ENCODE peak calls at places on chromosomes 11 and 22, in six cellular contexts. One of them, this sample, is unnamed.

GRCh38 chr11:60919956-60920355 is 4.3 kb upstream of the TMEM132A start:
- DNase-seq in progenitor cell of endocrine pancreas: no peak
- DNase-seq in testis: no peak
- DNase-seq in A549: no peak
- DNase-seq in OCI-LY7: no peak
- DNase-seq in lung: no peak
- DNase-seq in this sample: no peak

GRCh38 chr11:340539-341512 is 20.2 kb upstream of the IFITM3 start:
- DNase-seq in progenitor cell of endocrine pancreas: no peak
- DNase-seq in testis: no peak
- DNase-seq in A549: no peak
- DNase-seq in OCI-LY7: peak
- DNase-seq in lung: no peak
- DNase-seq in this sample: no peak

GRCh38 chr11:62574363-62575057 is 819 bp upstream of the EEF1G start:
- DNase-seq in progenitor cell of endocrine pancreas: no peak
- DNase-seq in testis: peak
- DNase-seq in A549: no peak
- DNase-seq in OCI-LY7: peak
- DNase-seq in lung: no peak
- DNase-seq in this sample: peak

GRCh38 chr11:85348945-85349344 is 278.2 kb downstream of the DLG2 start:
- DNase-seq in progenitor cell of endocrine pancreas: no peak
- DNase-seq in testis: no peak
- DNase-seq in A549: no peak
- DNase-seq in OCI-LY7: no peak
- DNase-seq in lung: no peak
- DNase-seq in this sample: no peak

GRCh38 chr22:19291218-19291579 is 320 bp downstream of the CLTCL1 start:
- DNase-seq in progenitor cell of endocrine pancreas: peak
- DNase-seq in testis: peak
- DNase-seq in A549: no peak
- DNase-seq in OCI-LY7: no peak
- DNase-seq in lung: no peak
- DNase-seq in this sample: no peak

GRCh38 chr11:46305295-46305694 is 27.8 kb downstream of the CREB3L1 start:
- DNase-seq in progenitor cell of endocrine pancreas: no peak
- DNase-seq in testis: no peak
- DNase-seq in A549: no peak
- DNase-seq in OCI-LY7: peak
- DNase-seq in lung: no peak
- DNase-seq in this sample: no peak

GRCh38 chr22:25629613-25630012 is 65.1 kb downstream of the GRK3 start:
- DNase-seq in progenitor cell of endocrine pancreas: no peak
- DNase-seq in testis: no peak
- DNase-seq in A549: no peak
- DNase-seq in OCI-LY7: no peak
- DNase-seq in lung: no peak
- DNase-seq in this sample: no peak

GRCh38 chr22:28711820-28712777 is 29.5 kb downstream of the CHEK2 start:
- DNase-seq in progenitor cell of endocrine pancreas: no peak
- DNase-seq in testis: no peak
- DNase-seq in A549: peak
- DNase-seq in OCI-LY7: no peak
- DNase-seq in lung: no peak
- DNase-seq in this sample: no peak

GRCh38 chr11:108135845-108136599 is 14.7 kb downstream of the ACAT1 start:
- DNase-seq in progenitor cell of endocrine pancreas: no peak
- DNase-seq in testis: no peak
- DNase-seq in A549: no peak
- DNase-seq in OCI-LY7: peak
- DNase-seq in lung: no peak
- DNase-seq in this sample: peak

GRCh38 chr11:118888398-118888797 is 4.7 kb downstream of the CXCR5 start:
- DNase-seq in progenitor cell of endocrine pancreas: no peak
- DNase-seq in testis: no peak
- DNase-seq in A549: no peak
- DNase-seq in OCI-LY7: no peak
- DNase-seq in lung: no peak
- DNase-seq in this sample: no peak

GRCh38 chr11:83007909-83008580 is 63.7 kb downstream of the RAB30 start:
- DNase-seq in progenitor cell of endocrine pancreas: no peak
- DNase-seq in testis: peak
- DNase-seq in A549: no peak
- DNase-seq in OCI-LY7: peak
- DNase-seq in lung: peak
- DNase-seq in this sample: peak

GRCh38 chr11:86695391-86695790 is 23.0 kb upstream of the ME3 start:
- DNase-seq in progenitor cell of endocrine pancreas: no peak
- DNase-seq in testis: no peak
- DNase-seq in A549: no peak
- DNase-seq in OCI-LY7: no peak
- DNase-seq in lung: no peak
- DNase-seq in this sample: no peak

GRCh38 chr11:45967506-45967905 is 45.0 kb downstream of the LARGE2 start:
- DNase-seq in progenitor cell of endocrine pancreas: no peak
- DNase-seq in testis: no peak
- DNase-seq in A549: no peak
- DNase-seq in OCI-LY7: no peak
- DNase-seq in lung: no peak
- DNase-seq in this sample: no peak

GRCh38 chr11:44927174-44927661 is 23.5 kb downstream of the TP53I11 start:
- DNase-seq in progenitor cell of endocrine pancreas: peak
- DNase-seq in testis: peak
- DNase-seq in A549: peak
- DNase-seq in OCI-LY7: peak
- DNase-seq in lung: peak
- DNase-seq in this sample: peak

GRCh38 chr11:99423435-99423983 is 402.8 kb downstream of the CNTN5 start:
- DNase-seq in progenitor cell of endocrine pancreas: no peak
- DNase-seq in testis: no peak
- DNase-seq in A549: no peak
- DNase-seq in OCI-LY7: no peak
- DNase-seq in lung: no peak
- DNase-seq in this sample: no peak

GRCh38 chr11:67270256-67271211 is 4.3 kb downstream of the GRK2 start:
- DNase-seq in progenitor cell of endocrine pancreas: no peak
- DNase-seq in testis: no peak
- DNase-seq in A549: no peak
- DNase-seq in OCI-LY7: peak
- DNase-seq in lung: no peak
- DNase-seq in this sample: no peak

GRCh38 chr11:70510106-70510505 is 111.8 kb downstream of the CTTN start:
- DNase-seq in progenitor cell of endocrine pancreas: no peak
- DNase-seq in testis: no peak
- DNase-seq in A549: no peak
- DNase-seq in OCI-LY7: no peak
- DNase-seq in lung: no peak
- DNase-seq in this sample: no peak

GRCh38 chr11:2804189-2804588 is 81.4 kb downstream of the CDKN1C start:
- DNase-seq in progenitor cell of endocrine pancreas: peak
- DNase-seq in testis: peak
- DNase-seq in A549: no peak
- DNase-seq in OCI-LY7: no peak
- DNase-seq in lung: peak
- DNase-seq in this sample: no peak

GRCh38 chr11:94550513-94550912 is 6.8 kb downstream of the FUT4 start:
- DNase-seq in progenitor cell of endocrine pancreas: no peak
- DNase-seq in testis: no peak
- DNase-seq in A549: no peak
- DNase-seq in OCI-LY7: no peak
- DNase-seq in lung: no peak
- DNase-seq in this sample: peak

GRCh38 chr11:117197516-117198456 is 1.4 kb upstream of the TAGLN start:
- DNase-seq in progenitor cell of endocrine pancreas: no peak
- DNase-seq in testis: no peak
- DNase-seq in A549: no peak
- DNase-seq in OCI-LY7: no peak
- DNase-seq in lung: no peak
- DNase-seq in this sample: no peak

GRCh38 chr11:130945945-130946344 is 29.7 kb upstream of the SNX19 start:
- DNase-seq in progenitor cell of endocrine pancreas: no peak
- DNase-seq in testis: peak
- DNase-seq in A549: no peak
- DNase-seq in OCI-LY7: no peak
- DNase-seq in lung: peak
- DNase-seq in this sample: no peak

GRCh38 chr22:48752451-48753380 is 1075.0 kb downstream of the BRD1 start:
- DNase-seq in progenitor cell of endocrine pancreas: no peak
- DNase-seq in testis: peak
- DNase-seq in A549: no peak
- DNase-seq in OCI-LY7: no peak
- DNase-seq in lung: peak
- DNase-seq in this sample: peak

GRCh38 chr11:9574556-9574805 is 1.0 kb downstream of the WEE1 start:
- DNase-seq in progenitor cell of endocrine pancreas: no peak
- DNase-seq in testis: peak
- DNase-seq in A549: no peak
- DNase-seq in OCI-LY7: no peak
- DNase-seq in lung: no peak
- DNase-seq in this sample: peak

GRCh38 chr11:19321351-19321750 is 80.6 kb upstream of the E2F8 start:
- DNase-seq in progenitor cell of endocrine pancreas: no peak
- DNase-seq in testis: no peak
- DNase-seq in A549: no peak
- DNase-seq in OCI-LY7: no peak
- DNase-seq in lung: no peak
- DNase-seq in this sample: no peak

GRCh38 chr11:19326499-19326898 is 85.8 kb upstream of the E2F8 start:
- DNase-seq in progenitor cell of endocrine pancreas: no peak
- DNase-seq in testis: no peak
- DNase-seq in A549: peak
- DNase-seq in OCI-LY7: no peak
- DNase-seq in lung: no peak
- DNase-seq in this sample: no peak

GRCh38 chr11:19327280-19327679 is 86.5 kb upstream of the E2F8 start:
- DNase-seq in progenitor cell of endocrine pancreas: no peak
- DNase-seq in testis: no peak
- DNase-seq in A549: no peak
- DNase-seq in OCI-LY7: no peak
- DNase-seq in lung: no peak
- DNase-seq in this sample: no peak

GRCh38 chr11:19320764-19321163 is 80.0 kb upstream of the E2F8 start:
- DNase-seq in progenitor cell of endocrine pancreas: no peak
- DNase-seq in testis: no peak
- DNase-seq in A549: no peak
- DNase-seq in OCI-LY7: no peak
- DNase-seq in lung: no peak
- DNase-seq in this sample: no peak

GRCh38 chr11:19323502-19323901 is 82.8 kb upstream of the E2F8 start:
- DNase-seq in progenitor cell of endocrine pancreas: no peak
- DNase-seq in testis: no peak
- DNase-seq in A549: no peak
- DNase-seq in OCI-LY7: peak
- DNase-seq in lung: no peak
- DNase-seq in this sample: no peak
- TF ChIP-seq CTCF in progenitor cell of endocrine pancreas: no peak
- TF ChIP-seq CTCF in testis: no peak
- TF ChIP-seq CTCF in A549: peak
- TF ChIP-seq CTCF in OCI-LY7: peak
- TF ChIP-seq CTCF in lung: no peak
- TF ChIP-seq CTCF in this sample: no peak

GRCh38 chr22:23521442-23522113 is 58.5 kb downstream of the IGLL1 start:
- DNase-seq in progenitor cell of endocrine pancreas: peak
- DNase-seq in testis: peak
- DNase-seq in A549: peak
- DNase-seq in OCI-LY7: peak
- DNase-seq in lung: peak
- DNase-seq in this sample: peak
- TF ChIP-seq CTCF in progenitor cell of endocrine pancreas: peak
- TF ChIP-seq CTCF in testis: no peak
- TF ChIP-seq CTCF in A549: peak
- TF ChIP-seq CTCF in OCI-LY7: peak
- TF ChIP-seq CTCF in lung: no peak
- TF ChIP-seq CTCF in this sample: no peak

DNA sequence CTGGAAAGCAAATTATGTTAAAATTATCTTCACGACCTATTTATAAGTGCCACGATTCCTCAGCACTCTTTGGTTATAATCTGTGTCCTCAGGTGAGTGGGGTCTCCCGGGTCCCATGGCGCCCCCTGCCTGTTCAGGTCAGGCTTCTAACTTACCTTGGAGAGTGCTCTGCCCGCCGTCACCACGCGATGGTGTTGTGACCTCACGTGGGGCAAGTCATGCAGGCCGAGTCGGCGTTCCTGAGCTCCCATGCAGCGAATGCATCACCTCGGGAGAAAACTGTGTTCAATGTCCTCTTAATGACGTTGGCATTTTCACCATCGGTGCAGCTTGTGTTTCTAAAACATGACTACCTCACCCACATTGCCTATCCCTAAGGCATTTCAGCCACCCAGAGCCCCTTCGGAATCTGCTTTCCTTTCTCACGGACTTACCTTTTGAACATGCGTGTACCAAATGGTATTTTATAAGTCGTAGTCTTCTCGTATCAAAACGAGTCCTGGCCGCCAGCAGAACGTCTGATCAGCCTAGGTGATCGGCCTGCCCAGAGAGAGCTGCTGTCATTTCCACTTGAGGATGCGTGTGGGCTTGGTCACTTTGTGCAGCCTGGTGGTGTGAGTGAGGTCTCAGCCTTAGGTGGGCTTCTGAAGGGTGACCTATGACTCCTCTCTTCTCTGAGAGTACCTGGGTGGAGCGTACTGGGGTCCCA is 64.8 kb downstream of the TBC1D22A start:
- DNase-seq in progenitor cell of endocrine pancreas: no peak
- DNase-seq in testis: no peak
- DNase-seq in A549: no peak
- DNase-seq in OCI-LY7: peak
- DNase-seq in lung: no peak
- DNase-seq in this sample: no peak
- TF ChIP-seq CTCF in progenitor cell of endocrine pancreas: peak
- TF ChIP-seq CTCF in testis: no peak
- TF ChIP-seq CTCF in A549: no peak
- TF ChIP-seq CTCF in OCI-LY7: peak
- TF ChIP-seq CTCF in lung: no peak
- TF ChIP-seq CTCF in this sample: no peak

DNA sequence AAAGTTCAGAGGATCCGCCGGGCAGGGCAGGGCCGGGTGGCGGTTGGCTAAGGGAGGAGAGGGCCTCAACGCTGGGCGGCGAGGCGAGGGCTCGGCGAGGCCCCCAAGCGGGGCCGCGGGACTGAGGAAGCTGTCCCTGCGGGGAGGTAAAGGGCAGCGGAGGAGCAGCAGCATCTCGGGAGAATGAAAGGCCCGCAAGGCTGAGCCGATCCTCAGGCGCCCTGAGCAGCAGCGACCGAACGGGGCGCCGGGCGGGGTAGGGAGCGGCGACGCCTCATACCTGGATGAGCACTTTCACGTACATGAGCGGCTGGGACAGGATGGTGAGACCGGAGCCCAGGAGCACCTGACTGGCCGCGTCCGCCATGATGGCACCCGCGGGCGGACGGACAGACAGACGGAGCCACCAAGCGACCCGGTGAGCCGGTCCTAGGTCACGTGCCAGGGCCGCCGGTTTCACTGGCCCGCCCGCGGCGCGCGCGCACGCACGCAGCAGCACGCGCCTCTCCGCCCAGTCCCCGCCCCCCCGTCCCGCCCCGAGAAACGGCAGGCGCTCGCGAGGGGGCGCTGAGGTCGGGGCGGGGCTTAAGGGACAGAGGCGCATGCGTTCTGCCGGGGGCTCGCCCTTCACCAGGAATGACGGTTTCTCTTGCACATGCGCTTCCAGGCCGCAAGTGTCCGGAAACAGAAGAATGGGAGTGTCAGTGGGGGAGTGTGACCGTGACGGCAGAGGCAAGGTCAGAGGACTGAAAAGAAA is at the start of gene MTCH2:
- DNase-seq in progenitor cell of endocrine pancreas: peak
- DNase-seq in testis: peak
- DNase-seq in A549: peak
- DNase-seq in OCI-LY7: peak
- DNase-seq in lung: peak
- DNase-seq in this sample: peak
- TF ChIP-seq CTCF in progenitor cell of endocrine pancreas: peak
- TF ChIP-seq CTCF in testis: peak
- TF ChIP-seq CTCF in A549: peak
- TF ChIP-seq CTCF in OCI-LY7: peak
- TF ChIP-seq CTCF in lung: peak
- TF ChIP-seq CTCF in this sample: no peak

This sample was measured in GM13976.